ENCODE peak calls at places on chromosomes 7 and 10, in eight cellular contexts. E is thoracic aorta, X is A549, B is H9, A is hepatocyte, H is SJCRH30, I is heart right ventricle, Z is mucosa of descending colon. D is an unnamed sample. For H3K4me1, the result is how much of the 10 kb centered on the place peaks cover.

GRCh38 chr7:668958-669357 is 57.5 kb upstream of the DNAAF5 start:
- DNase-seq in E (no peak), X (no peak), B (no peak), A (no peak), H (no peak), I (no peak), Z (no peak), D (no peak)

GRCh38 chr10:3067859-3068179 is 471 bp downstream of the PFKP start:
- DNase-seq in E (no peak), X (no peak), B (no peak), A (no peak), H (peak), I (no peak), Z (no peak), D (no peak)

GRCh38 chr10:29392376-29393021 is 103.6 kb downstream of the LYZL1 start:
- DNase-seq in E (no peak), X (peak), B (peak), A (peak), H (peak), I (no peak), Z (no peak), D (peak)

GRCh38 chr10:131420867-131421266 is 109.3 kb upstream of the TCERG1L start:
- DNase-seq in E (no peak), X (no peak), B (no peak), A (no peak), H (no peak), I (no peak), Z (no peak), D (no peak)

GRCh38 chr7:5596046-5596895 is 172.6 kb upstream of the TNRC18 start:
- DNase-seq in E (peak), X (peak), B (peak), A (peak), H (peak), I (peak), Z (peak), D (peak)

GRCh38 chr10:5518143-5518542 is 6.6 kb upstream of the CALML3 start:
- DNase-seq in E (no peak), X (peak), B (no peak), A (peak), H (peak), I (no peak), Z (no peak), D (no peak)

GRCh38 chr7:81776972-81777371 is 7.1 kb upstream of the HGF start:
- DNase-seq in E (no peak), X (no peak), B (no peak), A (no peak), H (no peak), I (no peak), Z (no peak), D (no peak)

GRCh38 chr7:119969054-119969453 is 303.9 kb upstream of the KCND2 start:
- DNase-seq in E (no peak), X (no peak), B (no peak), A (no peak), H (peak), I (no peak), Z (no peak), D (no peak)

GRCh38 chr7:74561898-74562613 is 95.5 kb upstream of the GTF2I start:
- DNase-seq in E (no peak), X (no peak), B (no peak), A (no peak), H (peak), I (no peak), Z (no peak), D (no peak)

GRCh38 chr10:130471486-130471885 is 335.3 kb downstream of the GLRX3 start:
- DNase-seq in E (no peak), X (no peak), B (no peak), A (no peak), H (no peak), I (no peak), Z (no peak), D (no peak)

GRCh38 chr7:157477550-157478212 is 140.9 kb downstream of the DNAJB6 start:
- DNase-seq in E (no peak), X (no peak), B (peak), A (no peak), H (no peak), I (no peak), Z (no peak), D (no peak)

GRCh38 chr7:131959106-131959812 is 402.8 kb upstream of the PODXL start:
- DNase-seq in E (no peak), X (no peak), B (no peak), A (no peak), H (peak), I (no peak), Z (no peak), D (no peak)

GRCh38 chr10:116170815-116171250 is 102.2 kb downstream of the GFRA1 start:
- DNase-seq in E (no peak), X (no peak), B (no peak), A (no peak), H (peak), I (no peak), Z (no peak), D (no peak)

GRCh38 chr7:150964593-150965111 is 13.5 kb downstream of the KCNH2 start:
- DNase-seq in E (no peak), X (peak), B (peak), A (no peak), H (peak), I (peak), Z (peak), D (no peak)

GRCh38 chr7:37853468-37853867 is 5.1 kb downstream of the NME8 start:
- DNase-seq in E (no peak), X (peak), B (no peak), A (peak), H (peak), I (no peak), Z (no peak), D (no peak)

GRCh38 chr10:114174462-114175190 is 623 bp upstream of the CCDC186 start:
- DNase-seq in E (peak), X (peak), B (peak), A (no peak), H (no peak), I (peak), Z (no peak), D (peak)

GRCh38 chr7:145293793-145294153 is 457.9 kb upstream of the TPK1 start:
- DNase-seq in E (no peak), X (no peak), B (no peak), A (no peak), H (peak), I (no peak), Z (no peak), D (no peak)

GRCh38 chr10:14124951-14125350 is 205.8 kb downstream of the FRMD4A start:
- DNase-seq in E (no peak), X (no peak), B (no peak), A (no peak), H (no peak), I (no peak), Z (no peak), D (no peak)

GRCh38 chr10:80462277-80462985 is 8.3 kb downstream of the TSPAN14 start:
- DNase-seq in E (no peak), X (no peak), B (no peak), A (no peak), H (no peak), I (no peak), Z (no peak), D (peak)

GRCh38 chr10:17348111-17349008 is 106.0 kb downstream of the ST8SIA6 start:
- DNase-seq in E (peak), X (peak), B (no peak), A (peak), H (peak), I (peak), Z (peak), D (no peak)

GRCh38 chr7:108335264-108335918 is 120.8 kb downstream of the NRCAM start:
- DNase-seq in E (no peak), X (no peak), B (no peak), A (peak), H (peak), I (no peak), Z (no peak), D (no peak)

GRCh38 chr10:77637986-77638765 is 568 bp upstream of the KCNMA1 start:
- DNase-seq in E (no peak), X (peak), B (peak), A (peak), H (no peak), I (no peak), Z (peak), D (no peak)

GRCh38 chr7:149773446-149774236 is at the start of gene ZNF467:
- DNase-seq in E (no peak), X (no peak), B (no peak), A (peak), H (no peak), I (peak), Z (peak), D (no peak)

GRCh38 chr7:44754802-44755697 is 6.4 kb downstream of the ZMIZ2 start:
- DNase-seq in E (no peak), X (no peak), B (no peak), A (no peak), H (no peak), I (no peak), Z (no peak), D (no peak)

GRCh38 chr7:29035044-29035740 is 77.1 kb upstream of the TRIL start:
- DNase-seq in E (no peak), X (peak), B (no peak), A (no peak), H (peak), I (no peak), Z (no peak), D (no peak)

DNA sequence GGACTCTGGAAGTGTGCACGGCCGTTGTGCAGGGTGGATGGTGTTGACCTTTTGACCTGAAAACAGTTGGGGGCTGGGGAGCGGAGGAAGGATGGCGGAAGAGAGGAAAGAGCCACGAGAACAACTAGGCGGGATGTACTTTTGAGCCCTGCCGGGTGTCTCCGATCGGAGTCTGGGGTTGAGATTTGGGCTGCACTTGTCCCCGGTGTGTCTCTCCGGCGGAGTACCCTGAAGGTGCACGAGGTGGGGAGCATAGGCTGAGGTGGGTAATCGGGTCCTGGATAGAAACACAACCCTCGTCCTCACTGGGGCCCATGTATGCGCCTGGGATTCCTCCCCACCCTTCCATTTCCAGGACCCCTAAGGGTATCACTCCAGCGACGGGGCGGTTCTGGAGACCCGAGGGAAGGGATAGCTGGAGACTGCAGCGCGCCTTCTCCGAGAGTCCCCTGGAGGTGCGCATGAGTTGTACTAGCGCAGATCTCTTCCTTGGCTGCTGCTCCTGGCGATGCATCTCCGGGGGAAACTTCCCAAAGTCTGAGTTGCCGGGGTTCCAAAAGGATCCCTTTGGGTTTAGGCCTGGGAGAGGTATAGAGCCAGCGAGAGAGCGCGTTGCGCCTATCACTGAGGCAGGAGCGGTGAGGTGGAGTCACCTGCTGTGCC is 4.6 kb upstream of the HMX2 start:
- DNase-seq in E (no peak), X (no peak), B (no peak), A (no peak), H (no peak), I (no peak), Z (no peak), D (peak)
- H3K4me1 ChIP-seq in E (under half), X (under half), B (under half), A (under half), H (under half), I (under half), Z (under half), D (under half)

GRCh38 chr10:86972613-86973380 is 4.5 kb downstream of the ADIRF start:
- DNase-seq in E (no peak), X (no peak), B (no peak), A (no peak), H (no peak), I (no peak), Z (no peak), D (peak)
- H3K4me1 ChIP-seq in E (under half), X (under half), B (under half), A (under half), H (under half), I (under half), Z (under half), D (under half)

GRCh38 chr7:105202561-105203130 is 186.1 kb downstream of the SRPK2 start:
- DNase-seq in E (no peak), X (no peak), B (no peak), A (no peak), H (peak), I (no peak), Z (no peak), D (no peak)
- H3K4me1 ChIP-seq in E (under half), X (under half), B (under half), A (under half), H (under half), I (under half), Z (under half), D (under half)

GRCh38 chr7:80134536-80135305 is at the start of gene GNAI1:
- DNase-seq in E (no peak), X (peak), B (peak), A (peak), H (peak), I (peak), Z (peak), D (no peak)
- H3K4me1 ChIP-seq in E (under half), X (under half), B (under half), A (under half), H (under half), I (under half), Z (under half), D (under half)

DNA sequence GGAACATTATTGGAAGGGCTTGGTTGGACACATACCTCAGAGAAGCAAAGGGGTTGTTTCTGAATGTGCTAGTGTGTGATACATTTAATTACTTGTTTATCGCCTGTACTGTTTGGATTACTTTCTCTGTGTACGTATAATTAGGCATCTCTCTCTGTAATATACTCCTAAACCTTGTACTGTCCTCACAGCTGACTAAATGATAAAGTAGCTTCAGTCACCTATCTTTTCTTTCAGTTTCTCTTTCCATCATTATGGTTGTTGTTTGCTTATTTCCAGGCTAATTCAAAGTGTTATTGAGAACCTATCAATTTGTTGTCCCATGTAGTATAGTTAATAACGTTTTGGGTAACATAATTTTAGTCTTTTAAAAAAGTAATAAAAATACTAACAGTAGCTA is 34.0 kb downstream of the MXI1 start:
- DNase-seq in E (no peak), X (no peak), B (no peak), A (no peak), H (no peak), I (no peak), Z (no peak), D (no peak)
- H3K4me1 ChIP-seq in E (under half), X (under half), B (under half), A (under half), H (under half), I (under half), Z (under half), D (under half)

DNA sequence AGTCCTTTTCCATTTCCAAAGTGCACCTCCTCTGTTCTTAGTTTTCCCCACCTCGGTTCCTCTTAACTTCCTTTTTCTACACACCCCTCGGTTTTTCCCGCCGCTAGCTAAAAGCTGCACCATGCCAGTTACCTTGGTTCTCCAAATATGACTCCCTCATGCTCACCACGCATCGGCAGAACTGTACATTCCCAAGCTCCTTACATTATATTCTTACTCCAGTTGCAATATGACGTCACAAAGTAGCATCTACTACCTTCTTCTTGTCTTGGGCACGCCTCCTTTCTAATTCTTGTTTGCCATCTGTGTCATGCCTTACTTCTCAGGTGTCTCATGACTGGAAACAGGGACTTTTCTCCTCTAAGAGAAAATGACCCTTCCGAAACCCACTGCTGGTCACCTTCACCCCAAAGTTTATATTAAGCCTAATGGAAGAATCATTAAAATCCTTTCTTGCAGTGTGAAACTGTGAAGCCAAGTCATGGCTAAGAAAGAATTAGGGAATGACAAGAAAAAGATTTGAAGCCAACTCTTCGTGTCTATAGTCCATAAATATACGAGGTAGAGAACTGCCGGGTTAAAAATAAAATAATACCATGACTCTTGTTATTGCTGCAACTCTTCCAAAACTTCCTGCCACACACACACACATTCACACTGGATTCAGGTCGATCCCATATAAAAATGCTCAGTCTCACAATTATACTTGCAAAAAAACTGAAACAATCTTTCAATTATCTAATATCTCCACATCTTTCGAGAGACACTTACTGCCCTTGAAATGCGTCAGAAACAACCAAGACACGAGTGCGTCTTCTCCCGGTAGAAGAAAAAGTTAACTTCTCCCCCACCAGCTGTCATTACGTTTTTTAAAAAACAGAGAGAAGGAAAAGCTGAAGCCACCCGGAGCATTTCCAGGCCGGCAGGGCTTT is 1.6 kb downstream of the ESYT2 start:
- DNase-seq in E (no peak), X (peak), B (no peak), A (peak), H (no peak), I (no peak), Z (no peak), D (peak)
- H3K4me1 ChIP-seq in E (under half), X (under half), B (under half), A (under half), H (under half), I (under half), Z (under half), D (half or more)

DNA sequence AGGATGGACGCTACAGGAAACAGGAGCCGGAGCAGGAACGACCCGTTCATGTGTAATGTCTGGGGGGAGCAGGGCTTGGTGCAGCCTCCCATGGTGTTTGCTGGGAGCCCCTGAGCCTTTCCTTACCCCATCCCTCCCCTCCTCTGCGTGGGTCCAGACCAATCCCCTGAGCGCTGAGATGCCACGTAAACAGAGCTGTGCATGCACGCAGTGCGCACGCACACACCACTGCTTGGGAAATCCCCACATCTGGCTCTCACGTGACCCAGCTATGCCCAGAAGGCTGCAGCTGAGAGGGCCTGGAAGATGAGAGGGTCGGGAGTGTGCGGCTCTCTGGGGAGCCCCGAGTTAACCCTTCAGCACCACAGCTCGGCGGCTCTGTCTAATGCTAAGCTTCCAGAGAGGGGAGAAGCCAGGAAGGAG is 177.3 kb downstream of the SH3PXD2A start:
- DNase-seq in E (no peak), X (no peak), B (no peak), A (peak), H (peak), I (peak), Z (peak), D (no peak)
- H3K4me1 ChIP-seq in E (under half), X (under half), B (under half), A (under half), H (under half), I (under half), Z (under half), D (under half)

D was measured in esophagus muscularis mucosa.